ENCODE peak calls at places on chromosomes 7 and 10, in eight cellular contexts. O is adrenal gland, F is neural crest cell, Z is mesothelial cell of epicardium, D is lower lobe of right lung, Q is PC-3, R is neural progenitor cell, H is tibial artery. P is an unnamed sample.

GRCh38 chr7:27112960-27113949 is 10.8 kb upstream of the HOXA2 start:
- DNase-seq in O (peak; percentile 88), Z (peak; percentile 68), Q (peak; percentile 84), R (peak; percentile 68), F (no peak), H (peak; percentile 75), D (peak; percentile 53), P (no peak)

GRCh38 chr7:91193141-91193540 is 71.1 kb upstream of the FZD1 start:
- DNase-seq in D (no peak), Q (no peak), H (no peak), R (no peak), F (no peak), Z (no peak), O (no peak), P (no peak)

GRCh38 chr7:104943502-104944343 is 70.3 kb upstream of the KMT2E start:
- DNase-seq in F (no peak), Z (peak; percentile 24), O (peak; percentile 84), Q (no peak), H (peak; percentile 74), R (no peak), D (peak; percentile 80), P (no peak)

GRCh38 chr10:103951942-103952341 is 15.0 kb upstream of the SLK start:
- DNase-seq in D (no peak), O (no peak), F (no peak), H (no peak), Z (no peak), R (peak; percentile 36), Q (no peak), P (no peak)

GRCh38 chr10:30974773-30975386 is 56.8 kb downstream of the ZNF438 start:
- DNase-seq in F (no peak), D (no peak), Z (no peak), H (no peak), Q (no peak), R (no peak), O (no peak), P (no peak)

GRCh38 chr7:106793015-106793651 is 71.9 kb upstream of the PIK3CG start:
- DNase-seq in H (no peak), Q (peak; percentile 55), Z (no peak), F (peak; percentile 4), R (peak; percentile 46), O (no peak), D (no peak), P (no peak)

GRCh38 chr10:92695679-92696605 is 6.2 kb downstream of the HHEX start:
- DNase-seq in R (peak; percentile 65), F (no peak), H (no peak), D (no peak), Q (no peak), Z (no peak), O (peak; percentile 88), P (no peak)

GRCh38 chr10:129096340-129096984 is 370.6 kb upstream of the MGMT start:
- DNase-seq in O (peak; percentile 69), F (no peak), D (no peak), Z (no peak), H (peak; percentile 77), R (no peak), Q (peak; percentile 1), P (no peak)

GRCh38 chr7:44541028-44541869 is at the start of gene NPC1L1:
- DNase-seq in H (peak; percentile 50), R (no peak), Z (no peak), Q (no peak), D (no peak), F (no peak), O (no peak), P (peak; percentile 85)

GRCh38 chr7:150323682-150324365 is 479 bp upstream of the ACTR3C start:
- DNase-seq in Z (no peak), Q (peak; percentile 8), F (no peak), O (no peak), D (no peak), H (no peak), R (no peak), P (no peak)

GRCh38 chr7:46071601-46072000 is 150.5 kb upstream of the IGFBP3 start:
- DNase-seq in R (no peak), Q (no peak), Z (no peak), H (no peak), O (no peak), F (no peak), D (no peak), P (no peak)

GRCh38 chr7:152025937-152026890 is 740 bp downstream of the GALNT11 start:
- DNase-seq in R (no peak), H (no peak), F (no peak), Z (no peak), O (no peak), Q (no peak), D (no peak), P (no peak)

GRCh38 chr10:50740351-50740688 is 584 bp downstream of the ASAH2B start:
- DNase-seq in H (peak; percentile 63), R (peak; percentile 6), F (no peak), Z (no peak), Q (peak; percentile 84), O (peak; percentile 43), D (no peak), P (no peak)

GRCh38 chr10:124497196-124497990 is 35.8 kb downstream of the LHPP start:
- DNase-seq in D (no peak), R (no peak), H (no peak), O (no peak), Z (no peak), Q (no peak), F (no peak), P (no peak)

GRCh38 chr10:35735412-35735811 is 93.3 kb upstream of the FZD8 start:
- DNase-seq in R (no peak), O (no peak), Q (peak; percentile 64), F (no peak), D (no peak), Z (no peak), H (no peak), P (no peak)

GRCh38 chr10:93211989-93212388 is 138.3 kb downstream of the CYP26A1 start:
- DNase-seq in O (no peak), F (no peak), R (no peak), H (no peak), D (no peak), Q (no peak), Z (no peak), P (no peak)

GRCh38 chr7:30974605-30975256 is 11.0 kb downstream of the GHRHR start:
- DNase-seq in H (no peak), F (peak; percentile 41), Q (peak; percentile 69), R (peak; percentile 82), D (peak; percentile 67), Z (no peak), O (peak; percentile 56), P (peak; percentile 60)

GRCh38 chr10:67779455-67780205 is 58.4 kb downstream of the DNAJC12 start:
- DNase-seq in Q (peak; percentile 95), D (no peak), O (peak; percentile 84), F (peak; percentile 70), Z (peak; percentile 36), H (no peak), R (peak; percentile 85), P (no peak)
- TF ChIP-seq CTCF in Q (peak; percentile 95), D (peak; percentile 83), O (peak; percentile 82), F (peak; percentile 91), Z (peak; percentile 82), H (peak; percentile 86), R (peak; percentile 93), P (peak; percentile 96)

DNA sequence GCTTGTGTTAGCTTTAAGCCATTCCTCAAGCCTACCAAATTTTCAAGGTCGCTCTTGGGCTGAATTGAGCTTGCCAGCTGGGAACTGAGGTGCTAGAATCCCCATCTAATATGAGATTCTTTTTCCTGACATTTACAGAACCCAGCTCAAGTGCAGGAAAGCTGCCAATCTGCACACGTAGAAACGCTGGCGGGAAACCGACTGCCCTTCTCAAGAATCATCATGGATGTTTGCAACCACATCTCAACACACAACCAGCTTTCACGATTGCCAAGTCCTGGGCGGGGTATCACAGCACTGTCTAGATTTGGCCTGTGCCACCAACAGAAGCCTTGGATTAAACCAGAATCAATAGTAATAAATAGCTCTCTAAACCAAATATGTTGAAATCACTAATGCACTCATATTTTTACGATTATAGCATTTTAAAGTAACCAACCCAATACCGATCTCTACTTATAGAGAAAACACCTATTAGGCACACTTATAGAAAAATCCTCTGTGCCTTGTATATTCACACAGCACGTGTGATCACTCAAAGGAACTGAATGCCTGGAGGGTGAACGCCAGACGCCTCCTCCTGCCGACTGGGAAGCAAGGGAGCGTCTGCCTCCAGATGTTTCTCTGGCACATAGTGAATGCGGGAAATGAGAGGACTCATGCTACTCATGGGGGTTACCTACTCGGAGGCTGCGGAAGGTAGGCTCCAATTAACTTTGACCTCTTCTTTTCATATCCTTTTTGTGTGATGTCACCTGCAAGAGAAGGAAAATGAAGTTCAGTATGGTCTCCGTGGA is 203.5 kb downstream of the DIP2C start:
- DNase-seq in H (peak; percentile 46), O (no peak), Q (no peak), R (no peak), Z (no peak), F (no peak), D (no peak), P (peak; percentile 17)
- TF ChIP-seq CTCF in H (no peak), O (no peak), Q (no peak), R (no peak), Z (no peak), F (no peak), D (no peak), P (no peak)

DNA sequence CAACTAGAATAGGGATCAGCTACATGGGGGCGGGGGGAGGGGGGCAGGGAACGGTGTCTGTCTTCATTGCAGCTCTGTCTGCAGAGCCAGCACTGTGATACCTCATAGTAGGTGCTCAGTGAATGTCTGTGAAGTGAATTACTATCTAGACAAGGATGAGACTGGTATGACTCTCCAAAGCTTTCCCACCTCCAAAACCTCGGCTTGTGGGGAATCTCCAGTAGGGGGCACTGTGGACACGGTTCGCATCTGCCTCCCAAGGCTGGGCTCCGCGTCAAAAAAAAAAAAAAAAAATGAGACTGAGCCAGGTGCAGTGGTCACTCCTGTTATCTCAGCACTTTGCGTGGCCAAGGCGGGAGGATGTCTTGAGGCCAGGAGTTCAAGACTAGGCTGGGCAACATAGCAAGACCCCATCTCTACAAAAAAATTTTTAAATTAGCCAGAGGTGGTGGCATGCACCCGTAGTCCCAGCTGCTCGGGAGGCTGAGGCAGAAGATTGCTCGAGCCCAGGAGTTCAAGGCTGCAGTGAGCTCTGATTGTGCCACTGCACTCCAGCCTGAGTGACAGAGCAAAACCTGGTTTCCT is 9.6 kb downstream of the TRIM56 start:
- DNase-seq in O (peak; percentile 79), H (no peak), D (peak; percentile 55), F (peak; percentile 51), R (peak; percentile 69), Q (peak; percentile 72), Z (no peak), P (no peak)
- TF ChIP-seq CTCF in O (peak; percentile 66), H (peak; percentile 54), D (peak; percentile 70), F (peak; percentile 68), R (peak; percentile 71), Q (peak; percentile 75), Z (peak; percentile 49), P (peak; percentile 84)

DNA sequence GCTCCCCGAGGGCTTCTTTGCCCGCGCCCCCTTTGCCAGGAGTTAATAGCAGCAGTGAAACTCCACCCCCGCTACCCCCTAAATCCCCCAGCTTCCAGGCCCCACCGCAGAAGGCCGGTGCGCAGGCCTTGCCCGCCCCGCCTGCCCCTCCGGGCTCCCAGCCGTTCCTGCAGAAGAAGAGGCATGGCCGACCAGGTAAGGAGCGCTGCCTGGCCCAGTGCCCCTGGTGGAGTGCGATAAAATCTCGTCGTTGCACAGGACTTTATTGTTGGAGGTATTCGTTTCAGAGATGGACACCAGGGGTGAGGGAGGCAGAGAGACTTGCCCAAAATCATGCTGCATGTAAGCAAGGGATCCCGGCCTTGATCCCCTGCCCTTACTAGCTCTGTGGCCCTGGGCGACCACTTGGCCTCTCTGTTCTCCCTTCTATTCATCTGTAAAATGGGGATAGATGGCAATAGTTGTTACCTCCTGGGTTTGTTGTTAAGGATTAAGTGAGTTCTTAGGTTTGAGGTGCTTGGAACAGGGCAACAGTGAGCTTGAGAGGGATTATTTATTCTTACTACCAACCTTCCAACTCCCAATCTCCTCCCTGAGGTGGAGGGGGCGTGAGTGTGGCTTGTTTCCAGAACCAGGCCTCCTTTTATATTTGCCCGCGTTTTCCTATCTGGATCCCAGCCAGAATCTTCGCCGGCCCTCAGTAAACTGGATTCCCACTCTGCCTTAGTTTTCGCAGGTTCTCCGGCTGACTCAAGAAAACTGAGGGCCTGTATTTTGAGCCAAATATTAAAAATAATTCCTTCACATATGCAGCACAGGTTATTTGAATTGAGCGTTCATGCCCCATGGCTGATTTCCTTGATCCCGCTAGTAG is 78.3 kb downstream of the WIPF3 start:
- DNase-seq in H (no peak), R (no peak), O (no peak), Q (peak; percentile 70), Z (peak; percentile 34), D (no peak), F (no peak), P (no peak)
- TF ChIP-seq CTCF in H (no peak), R (peak; percentile 47), O (no peak), Q (peak; percentile 27), Z (no peak), D (no peak), F (peak; percentile 41), P (no peak)

P was measured in chondrocyte.